ENCODE peak calls at places on chromosomes 1 and 21, in five cellular contexts. M, L, N, O and T are unnamed samples. For H3K4me1, the result is how much of the 10 kb centered on the place peaks cover.

GRCh38 chr21:46096997-46097825 is 701 bp upstream of the COL6A2 start:
- DNase-seq in L (no peak), O (peak), N (no peak), M (peak), T (peak)

GRCh38 chr21:15895142-15896106 is 165.6 kb downstream of the USP25 start:
- DNase-seq in M (no peak), N (no peak), L (peak), O (no peak), T (no peak)

GRCh38 chr1:119368556-119368955 is at the start of gene HAO2:
- DNase-seq in O (no peak), M (no peak), N (no peak), L (no peak), T (no peak)

GRCh38 chr21:46622226-46622625 is 13.2 kb upstream of the PRMT2 start:
- DNase-seq in N (no peak), L (peak), O (peak), M (peak), T (peak)

GRCh38 chr1:9746651-9747050 is 77.1 kb downstream of the CLSTN1 start:
- DNase-seq in O (no peak), M (peak), L (peak), N (no peak), T (no peak)

GRCh38 chr1:243841507-243841906 is 8.5 kb downstream of the AKT3 start:
- DNase-seq in L (peak), O (no peak), N (no peak), M (no peak), T (no peak)

GRCh38 chr1:44616991-44617702 is 57.1 kb downstream of the TMEM53 start:
- DNase-seq in N (no peak), L (peak), M (no peak), O (no peak), T (peak)

GRCh38 chr1:43867946-43868740 is 65.5 kb upstream of the ARTN start:
- DNase-seq in N (no peak), M (no peak), O (peak), L (peak), T (no peak)

GRCh38 chr1:29852248-29852647 is 615.9 kb downstream of the PTPRU start:
- DNase-seq in O (peak), L (no peak), N (no peak), M (no peak), T (no peak)

GRCh38 chr21:41611966-41612606 is 104.1 kb upstream of the TMPRSS2 start:
- DNase-seq in O (peak), N (peak), L (no peak), M (no peak), T (no peak)

GRCh38 chr1:180177931-180178330 is 23.3 kb downstream of the QSOX1 start:
- DNase-seq in M (no peak), O (no peak), N (no peak), L (no peak), T (no peak)

GRCh38 chr1:90000934-90001676 is 6.2 kb downstream of the ZNF326 start:
- DNase-seq in N (peak), O (no peak), M (no peak), L (no peak), T (no peak)

GRCh38 chr1:43537423-43538142 is 6.9 kb downstream of the PTPRF start:
- DNase-seq in O (no peak), L (no peak), M (no peak), N (no peak), T (no peak)

GRCh38 chr1:178407662-178408061 is 89.1 kb downstream of the CLEC20A start:
- DNase-seq in O (no peak), M (no peak), N (no peak), L (peak), T (no peak)

GRCh38 chr1:221530791-221531190 is 211.1 kb downstream of the DUSP10 start:
- DNase-seq in L (no peak), M (no peak), N (no peak), O (no peak), T (no peak)

GRCh38 chr1:213014642-213015041 is 1.0 kb downstream of the ANGEL2 start:
- DNase-seq in O (no peak), L (peak), N (peak), M (no peak), T (peak)

GRCh38 chr1:196317535-196318522 is 290.4 kb downstream of the KCNT2 start:
- DNase-seq in M (no peak), L (peak), N (peak), O (no peak), T (peak)

GRCh38 chr1:53343831-53344668 is 16.2 kb upstream of the LRP8 start:
- DNase-seq in O (peak), N (no peak), L (no peak), M (no peak), T (peak)

GRCh38 chr21:32336711-32337110 is 38.1 kb downstream of the MRAP start:
- DNase-seq in L (peak), N (no peak), M (no peak), O (no peak), T (no peak)

GRCh38 chr1:40774266-40774998 is 9.2 kb upstream of the KCNQ4 start:
- DNase-seq in M (peak), O (no peak), L (peak), N (peak), T (peak)

GRCh38 chr1:116680752-116681151 is 13.2 kb upstream of the IGSF3 start:
- DNase-seq in L (no peak), O (no peak), M (no peak), N (no peak), T (no peak)

GRCh38 chr1:174466607-174467006 is 18.8 kb downstream of the GPR52 start:
- DNase-seq in M (no peak), L (no peak), N (no peak), O (no peak), T (no peak)

GRCh38 chr1:145795257-145795881 is 28.5 kb downstream of the RNF115 start:
- DNase-seq in O (no peak), L (no peak), M (no peak), N (no peak), T (no peak)

GRCh38 chr1:183864611-183865010 is 59.7 kb downstream of the RGL1 start:
- DNase-seq in N (no peak), O (no peak), L (no peak), M (no peak), T (no peak)

GRCh38 chr21:36321325-36322082 is 1.5 kb downstream of the MORC3 start:
- DNase-seq in M (no peak), O (no peak), N (peak), L (peak), T (no peak)

GRCh38 chr1:162145280-162145965 is 75.9 kb downstream of the NOS1AP start:
- DNase-seq in L (no peak), O (no peak), M (no peak), N (no peak), T (no peak)

GRCh38 chr1:31502926-31503511 is 73.3 kb upstream of the TINAGL1 start:
- DNase-seq in L (no peak), N (no peak), O (peak), M (no peak), T (no peak)

GRCh38 chr1:166383635-166384346 is 217.0 kb upstream of the FAM78B start:
- DNase-seq in M (no peak), O (no peak), N (no peak), L (no peak), T (no peak)

GRCh38 chr1:12007204-12007603 is 12.1 kb upstream of the MIIP start:
- DNase-seq in O (no peak), N (no peak), M (no peak), L (no peak), T (no peak)

GRCh38 chr1:154212083-154212482 is 6.0 kb upstream of the CFAP141 start:
- DNase-seq in O (no peak), M (no peak), N (no peak), L (no peak), T (peak)

GRCh38 chr1:36570478-36571060 is 87.9 kb upstream of the CSF3R start:
- DNase-seq in O (no peak), N (no peak), L (no peak), M (no peak), T (no peak)

GRCh38 chr1:6996371-6996770 is 211.1 kb downstream of the CAMTA1 start:
- DNase-seq in M (no peak), N (no peak), L (no peak), O (no peak), T (no peak)

GRCh38 chr1:208929575-208929974 is 653.9 kb upstream of the CAMK1G start:
- DNase-seq in M (no peak), N (no peak), O (no peak), L (peak), T (no peak)

GRCh38 chr1:7279753-7280150 is 491.3 kb upstream of the VAMP3 start:
- DNase-seq in M (no peak), L (no peak), O (no peak), N (no peak), T (peak)

GRCh38 chr1:245000872-245001188 is 136.5 kb upstream of the HNRNPU start:
- DNase-seq in L (no peak), M (no peak), N (no peak), O (no peak), T (no peak)
- TF ChIP-seq CTCF in L (no peak), M (no peak), N (no peak), O (no peak), T (no peak)

GRCh38 chr1:78003882-78004718 is 639 bp upstream of the DNAJB4 start:
- DNase-seq in O (peak), M (peak), L (peak), N (peak), T (no peak)

GRCh38 chr1:78005347-78005722 is 596 bp downstream of the DNAJB4 start:
- DNase-seq in O (no peak), L (no peak), M (no peak), N (no peak), T (no peak)

GRCh38 chr1:78006491-78006890 is 1.8 kb downstream of the DNAJB4 start:
- DNase-seq in L (no peak), M (no peak), N (no peak), O (no peak), T (no peak)

GRCh38 chr1:78004719-78005346 is at the start of gene DNAJB4:
- DNase-seq in M (no peak), N (peak), L (peak), O (peak), T (peak)

DNA sequence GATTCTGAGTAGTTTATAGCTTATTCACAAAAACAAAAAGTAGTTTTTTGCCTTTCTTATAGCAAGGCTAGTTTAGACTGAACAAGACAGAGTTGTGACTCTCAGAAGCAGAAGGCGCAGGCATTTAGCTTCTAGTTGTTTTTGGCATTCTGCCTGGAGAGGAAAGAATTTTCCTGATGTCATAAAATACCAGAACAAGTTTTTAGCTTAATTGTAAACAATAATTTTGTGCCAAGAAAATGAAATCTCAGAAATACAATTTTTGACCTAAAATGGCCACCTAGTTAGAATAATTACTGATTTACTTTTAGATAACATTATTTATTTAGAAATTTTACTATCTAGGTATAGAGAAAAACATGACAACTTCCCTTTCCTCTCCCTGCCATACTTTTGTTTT is 1.0 kb downstream of the DNAJB4 start:
- DNase-seq in O (no peak), L (peak), M (no peak), N (no peak), T (peak)
- H3K4me1 ChIP-seq in O (under half), L (under half), M (under half), N (under half), T (half or more)

DNA sequence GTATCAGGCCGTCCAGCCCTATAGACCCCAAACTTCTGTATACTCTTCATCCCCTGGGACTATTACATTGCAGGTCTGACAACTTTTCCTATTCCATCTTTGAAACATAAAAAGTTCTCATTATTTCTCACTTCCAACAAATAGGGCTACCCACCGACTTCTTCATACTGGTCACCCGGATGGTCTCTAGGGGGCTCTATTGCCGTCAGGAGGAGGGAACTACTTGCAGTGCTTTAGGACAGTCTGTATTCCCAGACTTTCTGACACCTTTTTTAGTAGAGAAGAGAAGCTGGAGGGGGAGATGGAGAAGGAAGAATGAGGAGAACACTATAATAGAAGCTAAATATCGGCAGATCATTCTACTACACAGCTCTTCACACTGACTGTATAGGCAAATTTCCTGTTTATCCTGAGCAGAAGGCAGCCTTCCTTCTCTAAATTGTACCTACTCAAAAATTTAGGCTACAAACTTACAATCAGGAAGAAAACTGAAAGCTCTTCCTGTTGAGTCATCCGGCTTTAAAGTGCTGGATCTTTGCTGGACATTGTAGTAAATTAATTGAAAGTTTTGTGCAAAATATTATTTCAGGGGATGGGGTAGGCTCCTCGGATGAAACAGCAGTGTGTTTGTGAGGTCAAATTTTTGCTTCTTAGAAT is 54.6 kb downstream of the CDC7 start:
- DNase-seq in L (peak), M (no peak), O (no peak), N (no peak), T (no peak)
- TF ChIP-seq CTCF in L (no peak), M (no peak), O (no peak), N (no peak), T (no peak)

DNA sequence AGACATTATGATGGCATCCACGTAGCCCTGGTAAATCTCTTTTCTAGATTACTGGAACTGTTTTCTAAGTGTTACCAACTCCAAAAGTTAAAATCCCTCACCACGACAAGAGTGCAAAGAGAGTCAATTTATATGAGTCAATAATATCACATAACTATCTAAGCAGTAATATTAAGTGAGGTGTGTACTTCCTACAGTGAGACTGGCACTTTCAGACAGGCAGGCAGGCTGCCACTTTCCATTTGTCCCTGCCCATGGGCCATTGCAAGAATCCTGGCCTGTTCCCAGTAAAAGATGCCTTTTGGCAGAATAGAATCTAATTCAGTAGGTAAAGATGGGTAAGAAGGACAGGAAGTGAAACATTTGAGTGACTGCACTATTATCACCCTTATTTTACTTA is 355.6 kb downstream of the PTBP2 start:
- DNase-seq in M (no peak), L (no peak), N (no peak), O (no peak), T (no peak)
- H3K4me1 ChIP-seq in M (under half), L (under half), N (under half), O (under half), T (under half)

DNA sequence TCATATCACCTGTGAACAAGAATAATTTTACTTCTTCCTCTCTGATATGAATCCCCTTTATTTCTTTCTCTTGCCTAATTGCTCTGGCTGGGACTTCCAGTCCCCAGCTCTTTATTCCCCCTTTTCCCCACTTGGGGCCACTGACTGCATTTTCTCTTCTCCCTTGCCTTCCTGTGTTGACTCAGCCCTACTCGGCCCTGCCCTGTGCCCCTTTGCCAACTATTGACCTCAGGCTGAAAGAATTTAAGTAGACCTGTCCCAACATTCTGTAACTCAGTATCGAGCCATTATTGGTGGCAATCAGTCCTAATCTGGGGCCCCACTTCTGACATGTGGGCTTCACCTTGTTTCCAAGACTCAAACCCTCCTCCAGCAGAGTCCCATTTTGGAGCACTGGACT is 60.6 kb upstream of the STUM start:
- DNase-seq in O (no peak), L (no peak), M (no peak), N (no peak), T (no peak)
- TF ChIP-seq CTCF in O (no peak), L (no peak), M (no peak), N (no peak), T (no peak)

GRCh38 chr1:23371987-23372386 is 2.4 kb upstream of the ZNF436 start:
- DNase-seq in L (no peak), O (no peak), M (no peak), N (no peak), T (no peak)

GRCh38 chr1:23370744-23371710 is 1.4 kb upstream of the ZNF436 start:
- DNase-seq in N (no peak), L (peak), O (no peak), M (no peak), T (no peak)

GRCh38 chr1:23369335-23370013 is at the start of gene ZNF436:
- DNase-seq in N (peak), L (peak), O (peak), M (peak), T (peak)

GRCh38 chr1:23368562-23369334 is 888 bp downstream of the ZNF436 start:
- DNase-seq in L (peak), N (peak), M (peak), O (peak), T (peak)

DNA sequence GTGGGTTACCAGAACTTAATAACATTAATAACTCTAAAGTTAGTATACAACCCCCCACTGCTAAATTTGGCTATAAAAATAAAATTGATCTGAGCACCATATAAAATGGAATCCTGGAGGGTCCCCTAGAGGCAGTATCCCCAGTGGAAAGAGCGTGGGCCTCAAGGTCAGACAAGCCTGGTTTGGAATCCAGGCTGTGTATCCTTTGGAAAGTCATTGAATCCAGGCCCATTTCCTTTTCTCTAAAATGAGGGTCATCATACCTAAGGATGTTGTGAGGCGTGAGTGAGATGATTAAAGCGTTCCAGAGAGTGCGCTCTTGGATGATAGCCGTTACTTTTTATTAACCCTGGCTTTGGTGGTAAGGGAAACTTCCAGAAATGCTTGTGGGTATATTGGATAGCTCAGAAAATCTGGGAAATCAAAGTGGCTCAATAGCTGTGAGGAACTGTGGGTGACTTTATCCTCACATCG is 671 bp upstream of the ZNF436 start:
- DNase-seq in M (no peak), L (peak), O (no peak), N (no peak), T (no peak)
- H3K4me1 ChIP-seq in M (under half), L (under half), O (under half), N (under half), T (under half)

GRCh38 chr1:156582388-156583022 is 3.0 kb downstream of the TTC24 start:
- DNase-seq in L (no peak), M (no peak), O (no peak), N (peak), T (no peak)
- TF ChIP-seq CTCF in L (no peak), M (no peak), O (no peak), N (peak), T (no peak)

DNA sequence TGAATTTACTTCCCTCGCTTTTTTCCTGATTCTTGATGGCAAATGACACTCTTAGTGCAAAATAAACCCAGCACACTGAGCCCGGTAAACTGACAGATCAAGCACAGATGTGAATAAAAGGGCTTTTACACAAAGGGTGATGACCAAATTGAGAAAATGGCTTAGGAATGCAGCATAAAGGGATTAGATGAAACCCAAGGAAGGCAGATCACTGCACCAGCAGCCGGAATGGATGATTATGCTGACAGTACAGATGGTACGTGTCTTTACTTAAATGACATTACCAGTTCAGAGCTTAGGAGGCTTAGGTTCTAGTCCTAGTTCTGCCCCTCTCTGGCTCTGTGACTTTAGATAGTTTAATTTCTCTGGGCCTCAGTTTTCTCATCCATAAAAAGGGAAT is 12.0 kb downstream of the PKP1 start:
- DNase-seq in L (no peak), M (no peak), N (no peak), O (no peak), T (no peak)
- H3K4me1 ChIP-seq in L (under half), M (under half), N (under half), O (under half), T (under half)